ENCODE peak calls at places on chromosomes 16 and 17, in eight cellular contexts. R, B, E, I, T, Y, K and N are unnamed samples.

GRCh38 chr16:27450836-27451341 is 48.9 kb downstream of the IL21R start:
- DNase-seq in R (no peak), B (no peak), E (peak), I (no peak), T (no peak), Y (peak), K (peak), N (no peak)

GRCh38 chr17:2011421-2012371 is 13.4 kb downstream of the RTN4RL1 start:
- DNase-seq in R (no peak), B (no peak), E (no peak), I (peak), T (no peak), Y (peak), K (no peak), N (peak)

GRCh38 chr16:69814561-69814960 is 52.4 kb downstream of the WWP2 start:
- DNase-seq in R (no peak), B (no peak), E (no peak), I (no peak), T (no peak), Y (no peak), K (peak), N (no peak)

GRCh38 chr17:70166571-70166970 is 2.8 kb upstream of the KCNJ2 start:
- DNase-seq in R (no peak), B (no peak), E (no peak), I (no peak), T (no peak), Y (no peak), K (no peak), N (no peak)

GRCh38 chr16:22220076-22220453 is 14.0 kb downstream of the EEF2K start:
- DNase-seq in R (no peak), B (no peak), E (no peak), I (no peak), T (no peak), Y (no peak), K (no peak), N (no peak)

GRCh38 chr17:66018786-66019185 is 173.1 kb downstream of the CEP112 start:
- DNase-seq in R (no peak), B (no peak), E (no peak), I (no peak), T (peak), Y (no peak), K (no peak), N (no peak)

GRCh38 chr16:2963611-2964415 is at the start of gene KREMEN2:
- DNase-seq in R (no peak), B (no peak), E (no peak), I (no peak), T (peak), Y (peak), K (peak), N (peak)

GRCh38 chr17:2302740-2303277 is 776 bp downstream of the SMG6 start:
- DNase-seq in R (no peak), B (no peak), E (no peak), I (no peak), T (no peak), Y (no peak), K (no peak), N (no peak)

GRCh38 chr17:80703109-80703508 is 158.5 kb downstream of the RPTOR start:
- DNase-seq in R (no peak), B (no peak), E (peak), I (no peak), T (no peak), Y (no peak), K (no peak), N (no peak)

GRCh38 chr16:85480727-85481101 is 132.4 kb upstream of the GSE1 start:
- DNase-seq in R (no peak), B (no peak), E (no peak), I (no peak), T (peak), Y (no peak), K (no peak), N (no peak)